ENCODE peak calls at places on chromosome 2, in eight cellular contexts. O is stimulated activated CD4-positive, alpha-beta T cell treated with anti-CD3 and anti-CD28 coated beads, TNF-alpha, amount 100 ng/mL, for 4 hours; J is neural progenitor cell; W is neuronal stem cell; F is coronary artery; N is fibroblast of mammary gland; S is fibroblast of villous mesenchyme; D is NCI-H446 treated with DMSO at 0.1 percent for 48 hours. I is an unnamed sample.

GRCh38 chr2:102226612-102227351 is 40.0 kb downstream of the IL1RL2 start:
- DNase-seq in S (peak), D (no peak), O (no peak), F (no peak), J (peak), N (peak), W (no peak), I (peak)

GRCh38 chr2:208556954-208557601 is 150.5 kb downstream of the PTH2R start:
- DNase-seq in W (no peak), N (no peak), O (no peak), J (no peak), D (peak), S (no peak), F (no peak), I (no peak)

GRCh38 chr2:78992451-78992806 is 33.1 kb upstream of the REG3G start:
- DNase-seq in W (peak), O (no peak), S (no peak), D (no peak), J (peak), F (no peak), N (peak), I (peak)

GRCh38 chr2:30315391-30316055 is 84.2 kb downstream of the LBH start:
- DNase-seq in W (no peak), S (no peak), O (no peak), F (no peak), N (no peak), D (no peak), J (no peak), I (no peak)

GRCh38 chr2:129465045-129465444 is 514.4 kb upstream of the RAB6C start:
- DNase-seq in S (no peak), O (no peak), F (no peak), D (no peak), N (no peak), W (no peak), J (no peak), I (no peak)

GRCh38 chr2:112784199-112785189 is at the start of gene IL1A:
- DNase-seq in J (peak), N (peak), W (peak), F (no peak), O (no peak), D (no peak), S (peak), I (peak)

GRCh38 chr2:66255871-66256270 is 179.1 kb upstream of the MEIS1 start:
- DNase-seq in O (no peak), J (no peak), S (no peak), D (no peak), F (no peak), W (no peak), N (no peak), I (no peak)

GRCh38 chr2:39523308-39524044 is 86.4 kb upstream of the MAP4K3 start:
- DNase-seq in D (no peak), W (no peak), O (no peak), J (no peak), S (peak), F (no peak), N (peak), I (peak)

GRCh38 chr2:235026649-235027557 is 75.1 kb downstream of the SH3BP4 start:
- DNase-seq in S (peak), O (no peak), F (no peak), W (no peak), D (peak), N (peak), J (no peak), I (peak)